ENCODE peak calls at places on chromosomes 4 and X, in eight cellular contexts. F is PC-3; S is MCF 10A; U is CD8-positive, alpha-beta T cell; B is GM12865; M is cardiac muscle cell; N is stomach; H is tibial nerve. O is an unnamed sample.
A peak's percentile ranks its signal among the peaks of the same experiment; 100 is the strongest.

GRCh38 chrX:87664381-87664780 is 146.8 kb downstream of the KLHL4 start:
- DNase-seq in F (peak; percentile 57), S (peak; percentile 50), U (no peak), B (no peak), M (peak; percentile 59), N (no peak), H (no peak), O (peak; percentile 9)

GRCh38 chr4:155914782-155915181 is 11.3 kb downstream of the TDO2 start:
- DNase-seq in F (no peak), S (no peak), U (no peak), B (no peak), M (no peak), N (no peak), H (no peak), O (no peak)

GRCh38 chrX:16695079-16695676 is 17.3 kb downstream of the CTPS2 start:
- DNase-seq in F (peak; percentile 75), S (peak; percentile 68), U (peak; percentile 35), B (peak; percentile 54), M (peak; percentile 74), N (peak; percentile 72), H (peak; percentile 47), O (peak; percentile 65)

GRCh38 chrX:45009371-45010000 is 136.5 kb downstream of the KDM6A start:
- DNase-seq in F (peak; percentile 78), S (peak; percentile 11), U (no peak), B (no peak), M (no peak), N (no peak), H (no peak), O (no peak)

GRCh38 chrX:65587616-65588526 is 53.3 kb upstream of the LAS1L start:
- DNase-seq in F (peak; percentile 74), S (peak; percentile 86), U (no peak), B (no peak), M (no peak), N (peak; percentile 78), H (peak; percentile 70), O (no peak)

GRCh38 chr4:169438057-169438480 is 167.3 kb upstream of the SH3RF1 start:
- DNase-seq in F (no peak), S (no peak), U (no peak), B (peak; percentile 65), M (no peak), N (no peak), H (no peak), O (peak; percentile 39)

GRCh38 chrX:16836371-16836770 is 33.8 kb downstream of the RBBP7 start:
- DNase-seq in F (peak; percentile 9), S (no peak), U (no peak), B (peak; percentile 56), M (peak; percentile 59), N (peak; percentile 49), H (no peak), O (peak; percentile 12)

GRCh38 chr4:150720973-150721518 is 139.1 kb downstream of the MAB21L2 start:
- DNase-seq in F (no peak), S (no peak), U (no peak), B (peak; percentile 17), M (no peak), N (no peak), H (no peak), O (peak; percentile 6)

GRCh38 chrX:130079824-130080406 is 30.4 kb downstream of the ELF4 start:
- DNase-seq in F (peak; percentile 75), S (peak; percentile 82), U (peak; percentile 37), B (peak; percentile 72), M (peak; percentile 61), N (peak; percentile 67), H (no peak), O (peak; percentile 63)

GRCh38 chr4:129095811-129096454 is at the start of gene C4orf33:
- DNase-seq in F (peak; percentile 66), S (peak; percentile 79), U (peak; percentile 57), B (peak; percentile 87), M (peak; percentile 77), N (peak; percentile 74), H (peak; percentile 53), O (peak; percentile 72)

GRCh38 chr4:100581337-100581736 is 63.5 kb upstream of the EMCN start:
- DNase-seq in F (peak; percentile 87), S (peak; percentile 77), U (no peak), B (peak; percentile 10), M (no peak), N (no peak), H (no peak), O (no peak)

GRCh38 chr4:3712936-3713335 is 53.2 kb upstream of the ADRA2C start:
- DNase-seq in F (no peak), S (no peak), U (no peak), B (no peak), M (no peak), N (no peak), H (no peak), O (no peak)

GRCh38 chr4:103423261-103423660 is 225.1 kb upstream of the CENPE start:
- DNase-seq in F (no peak), S (no peak), U (no peak), B (no peak), M (no peak), N (no peak), H (no peak), O (no peak)

GRCh38 chrX:19990225-19990518 is 689 bp downstream of the BCLAF3 start:
- DNase-seq in F (peak; percentile 2), S (peak; percentile 5), U (no peak), B (no peak), M (no peak), N (no peak), H (no peak), O (peak; percentile 37)

GRCh38 chr4:8837181-8837811 is 34.3 kb downstream of the HMX1 start:
- DNase-seq in F (no peak), S (no peak), U (no peak), B (no peak), M (no peak), N (no peak), H (no peak), O (no peak)

GRCh38 chrX:139680356-139680755 is 27.6 kb downstream of the MCF2 start:
- DNase-seq in F (no peak), S (peak; percentile 14), U (no peak), B (no peak), M (no peak), N (no peak), H (no peak), O (no peak)

GRCh38 chr4:83456184-83456501 is 285 bp downstream of the MRPS18C start:
- DNase-seq in F (no peak), S (peak; percentile 0), U (no peak), B (no peak), M (no peak), N (no peak), H (no peak), O (no peak)

GRCh38 chr4:83454626-83455025 is 997 bp downstream of the HELQ start:
- DNase-seq in F (no peak), S (peak; percentile 4), U (no peak), B (no peak), M (peak; percentile 13), N (no peak), H (no peak), O (no peak)

GRCh38 chr4:83455300-83456183 is at the start of the genes HELQ and MRPS18C:
- DNase-seq in F (peak; percentile 97), S (peak; percentile 99), U (peak; percentile 90), B (peak; percentile 99), M (peak; percentile 99), N (peak; percentile 96), H (peak; percentile 95), O (peak; percentile 92)
- TF ChIP-seq CTCF in F (no peak), S (peak; percentile 38), U (no peak), B (peak; percentile 4), M (peak; percentile 36), N (no peak), H (no peak), O (no peak)

DNA sequence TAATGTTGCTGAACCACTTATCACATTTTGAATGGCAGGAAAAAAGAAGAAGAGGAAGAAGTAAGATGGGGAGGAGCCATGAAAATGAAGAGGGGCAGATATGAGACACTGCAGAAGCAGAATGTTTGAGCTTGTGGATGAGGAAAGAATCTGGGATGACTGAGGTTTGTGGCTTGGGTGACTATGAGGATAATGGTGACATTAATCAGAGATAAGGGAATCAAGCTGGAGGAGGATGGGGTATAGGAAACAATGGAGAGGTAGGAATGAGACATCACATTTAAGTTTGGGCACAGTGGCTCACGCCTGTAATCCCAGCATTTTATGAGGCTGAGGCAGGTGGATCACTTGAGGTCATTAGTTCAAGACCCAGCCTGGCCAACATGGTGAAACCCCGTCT is 19.1 kb upstream of the PHF8 start:
- DNase-seq in F (peak; percentile 47), S (no peak), U (no peak), B (no peak), M (no peak), N (no peak), H (no peak), O (no peak)
- TF ChIP-seq CTCF in F (no peak), S (no peak), U (no peak), B (no peak), M (no peak), N (no peak), H (no peak), O (no peak)

DNA sequence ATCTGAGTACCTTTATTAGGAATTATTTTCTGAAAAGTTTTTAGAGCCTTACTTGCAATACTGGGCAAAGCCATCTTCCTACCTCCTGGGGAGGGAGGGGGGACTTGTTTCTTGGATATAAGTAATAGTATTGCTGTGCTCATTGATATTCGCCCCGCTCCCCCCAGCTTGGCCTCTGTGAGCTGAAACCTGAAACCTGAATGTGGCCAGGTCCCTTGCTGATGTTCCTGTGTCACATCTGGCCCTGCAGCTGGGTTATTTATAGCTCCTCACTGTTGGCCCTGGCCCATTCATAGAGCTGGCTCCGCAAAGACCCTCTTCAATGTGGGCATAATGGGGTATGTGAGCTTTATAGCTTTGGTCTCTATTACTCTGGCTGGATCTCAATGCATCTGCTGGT is 59.5 kb downstream of the FRMPD3 start:
- DNase-seq in F (no peak), S (no peak), U (no peak), B (no peak), M (peak; percentile 32), N (no peak), H (no peak), O (no peak)
- TF ChIP-seq CTCF in F (no peak), S (no peak), U (no peak), B (no peak), M (no peak), N (no peak), H (no peak), O (no peak)

GRCh38 chr4:118082182-118082581 is 47.9 kb downstream of the NDST3 start:
- DNase-seq in F (no peak), S (no peak), U (no peak), B (no peak), M (no peak), N (no peak), H (no peak), O (no peak)

GRCh38 chr4:118077767-118078105 is 43.5 kb downstream of the NDST3 start:
- DNase-seq in F (no peak), S (no peak), U (no peak), B (no peak), M (no peak), N (no peak), H (no peak), O (no peak)

DNA sequence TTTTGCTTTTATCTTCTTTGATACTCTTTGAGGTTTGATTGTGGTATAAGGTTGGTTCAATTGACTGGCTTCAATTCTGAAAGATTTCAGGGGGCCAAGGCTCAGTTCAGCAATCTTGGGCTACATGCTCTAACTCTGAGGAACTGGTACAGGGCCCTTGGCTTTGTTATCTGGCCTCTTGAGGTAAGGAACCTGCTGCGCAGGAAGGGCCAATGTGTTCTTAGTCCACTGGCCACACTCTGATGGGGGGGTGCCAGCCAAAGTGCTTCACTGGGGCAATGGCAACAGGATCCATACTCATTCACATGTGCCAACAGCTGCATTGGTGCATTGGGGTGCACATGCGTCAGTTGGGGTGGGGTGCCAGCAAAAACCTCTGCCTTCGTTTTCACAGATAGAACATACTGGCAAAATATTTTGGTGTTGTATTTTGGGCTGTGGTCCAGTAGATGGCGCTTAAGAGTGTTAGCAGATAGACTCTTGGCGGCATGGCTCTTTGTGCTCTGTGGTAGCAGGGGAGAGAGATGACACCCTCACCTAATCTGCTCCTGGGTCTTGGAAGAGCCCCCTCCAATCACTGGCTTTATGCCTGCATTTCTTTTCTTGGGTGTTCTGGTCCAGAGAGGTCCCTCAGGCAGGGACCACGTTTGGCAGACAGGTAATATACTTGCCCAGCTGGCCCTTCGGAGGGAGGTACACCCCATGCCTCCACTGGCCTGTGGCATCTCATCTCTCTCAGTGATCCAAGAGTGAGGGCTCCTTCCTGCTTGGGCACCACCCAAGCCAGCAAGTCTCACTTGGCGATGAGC is 42.9 kb downstream of the NDST3 start:
- DNase-seq in F (peak; percentile 46), S (peak; percentile 59), U (no peak), B (peak; percentile 53), M (no peak), N (no peak), H (no peak), O (peak; percentile 17)
- TF ChIP-seq CTCF in F (peak; percentile 61), S (peak; percentile 62), U (no peak), B (peak; percentile 71), M (peak; percentile 67), N (no peak), H (no peak), O (peak; percentile 48)